ENCODE peak calls at places on chromosomes 1 and 21, in four cellular contexts. Q is T-helper 2 cell; E is naive thymus-derived CD8-positive, alpha-beta T cell; U is EL. F is an unnamed sample.

GRCh38 chr21:41241341-41241740 is 73.4 kb downstream of the BACE2 start:
- DNase-seq in Q (no peak), E (no peak), U (no peak), F (no peak)

GRCh38 chr1:231603598-231604275 is 22.9 kb upstream of the DISC1 start:
- DNase-seq in Q (peak; percentile 79), E (no peak), U (peak; percentile 67), F (peak; percentile 42)

GRCh38 chr21:27759091-27759659 is 792.3 kb upstream of the ADAMTS5 start:
- DNase-seq in Q (no peak), E (no peak), U (peak; percentile 19), F (no peak)

GRCh38 chr1:109478806-109479205 is 4.9 kb upstream of the ATXN7L2 start:
- DNase-seq in Q (peak; percentile 51), E (no peak), U (no peak), F (no peak)

GRCh38 chr1:156436319-156437043 is 64.1 kb downstream of the MEF2D start:
- DNase-seq in Q (no peak), E (no peak), U (no peak), F (no peak)

GRCh38 chr1:31984419-31985347 is 29.0 kb upstream of the KHDRBS1 start:
- DNase-seq in Q (peak; percentile 78), E (no peak), U (peak; percentile 39), F (peak; percentile 46)

GRCh38 chr1:167839009-167839408 is 74.9 kb downstream of the ADCY10 start:
- DNase-seq in Q (no peak), E (no peak), U (no peak), F (no peak)

GRCh38 chr1:29532741-29533140 is 296.4 kb downstream of the PTPRU start:
- DNase-seq in Q (no peak), E (no peak), U (no peak), F (no peak)

GRCh38 chr1:81780705-81781454 is 19.9 kb upstream of the ADGRL2 start:
- DNase-seq in Q (no peak), E (no peak), U (no peak), F (no peak)

GRCh38 chr1:101137144-101138126 is 99.4 kb upstream of the S1PR1 start:
- DNase-seq in Q (peak; percentile 78), E (no peak), U (peak; percentile 65), F (no peak)

GRCh38 chr1:118842462-118843201 is 145.5 kb downstream of the TBX15 start:
- DNase-seq in Q (no peak), E (no peak), U (no peak), F (no peak)

GRCh38 chr1:955439-955838 is 3.6 kb downstream of the NOC2L start:
- DNase-seq in Q (no peak), E (no peak), U (no peak), F (no peak)

GRCh38 chr1:109441105-109441504 is 14.9 kb upstream of the PSMA5 start:
- DNase-seq in Q (no peak), E (no peak), U (peak; percentile 62), F (no peak)

GRCh38 chr1:41536296-41536695 is 51.8 kb upstream of the EDN2 start:
- DNase-seq in Q (no peak), E (no peak), U (no peak), F (no peak)

GRCh38 chr1:31381394-31382287 is 8.8 kb upstream of the FABP3 start:
- DNase-seq in Q (no peak), E (no peak), U (no peak), F (no peak)

GRCh38 chr1:2826736-2827292 is 25.3 kb upstream of the TTC34 start:
- DNase-seq in Q (no peak), E (no peak), U (no peak), F (no peak)

GRCh38 chr21:37915941-37916794 is at the start of gene KCNJ6:
- DNase-seq in Q (peak; percentile 6), E (no peak), U (peak; percentile 64), F (no peak)

F was measured in CD4-positive, alpha-beta T cell.